ENCODE peak calls at places on chromosomes 12 and 14, in seven cellular contexts. W is lower leg skin; J is CD4-positive, alpha-beta T cell; N is activated naive CD4-positive, alpha-beta T cell treated with Interleukin-2 at 50 U/mL for 16 hours; X is KBM-7; L is NCI-H446; P is EL. F is an unnamed sample.
A peak's percentile ranks its signal among the peaks of the same experiment; 100 is the strongest.

GRCh38 chr14:35292770-35293561 is 784 bp downstream of the PSMA6 start:
- DNase-seq in P (no peak), X (no peak), N (no peak), W (no peak), J (no peak), L (no peak), F (no peak)

GRCh38 chr12:22738945-22739344 is 114.0 kb downstream of the ETNK1 start:
- DNase-seq in P (peak; percentile 63), X (no peak), J (no peak), W (no peak), N (no peak), L (no peak), F (peak; percentile 92)

GRCh38 chr12:57726884-57727757 is 11.4 kb downstream of the AGAP2 start:
- DNase-seq in N (no peak), J (no peak), P (no peak), L (no peak), W (peak; percentile 88), X (no peak), F (no peak)

GRCh38 chr14:81031488-81031887 is 76.1 kb downstream of the TSHR start:
- DNase-seq in N (no peak), J (no peak), X (no peak), L (no peak), P (no peak), W (no peak), F (no peak)

GRCh38 chr12:132561784-132562156 is 48.6 kb downstream of the LRCOL1 start:
- DNase-seq in L (no peak), W (no peak), X (peak; percentile 42), P (no peak), J (no peak), N (peak; percentile 8), F (no peak)

GRCh38 chr12:124567035-124567672 is at the start of gene NCOR2:
- DNase-seq in N (peak; percentile 61), X (no peak), W (no peak), L (no peak), J (peak; percentile 50), P (peak; percentile 42), F (peak; percentile 12)

GRCh38 chr12:76337583-76337982 is 10.6 kb downstream of the BBS10 start:
- DNase-seq in L (no peak), P (peak; percentile 79), J (no peak), W (no peak), N (no peak), X (no peak), F (peak; percentile 69)

GRCh38 chr14:24132976-24133375 is 2.5 kb downstream of the FITM1 start:
- DNase-seq in W (no peak), X (no peak), J (no peak), P (no peak), L (no peak), N (no peak), F (no peak)

GRCh38 chr14:84343637-84344036 is 1186.3 kb upstream of the FLRT2 start:
- DNase-seq in P (no peak), L (no peak), J (no peak), X (no peak), N (no peak), W (no peak), F (peak; percentile 7)

GRCh38 chr12:51434305-51434704 is 9.7 kb downstream of the SLC4A8 start:
- DNase-seq in P (no peak), W (no peak), L (no peak), J (no peak), N (no peak), X (no peak), F (no peak)

GRCh38 chr14:23066855-23067744 is 9.8 kb upstream of the CDH24 start:
- DNase-seq in J (no peak), P (no peak), N (no peak), X (no peak), W (no peak), L (no peak), F (no peak)

GRCh38 chr14:32203928-32204357 is 874 bp upstream of the RNU6-8 start:
- DNase-seq in W (no peak), J (no peak), P (no peak), L (peak; percentile 43), X (no peak), N (peak; percentile 14), F (no peak)

GRCh38 chr12:110279976-110280783 is 867 bp upstream of the ATP2A2 start:
- DNase-seq in N (peak; percentile 66), L (no peak), X (no peak), W (peak; percentile 86), P (no peak), J (peak; percentile 50), F (peak; percentile 48)

GRCh38 chr12:1932264-1932777 is 13.9 kb upstream of the CACNA2D4 start:
- DNase-seq in X (peak; percentile 78), L (peak; percentile 93), J (no peak), W (peak; percentile 84), P (no peak), N (no peak), F (no peak)

GRCh38 chr12:55716582-55717396 is 943 bp downstream of the BLOC1S1 start:
- DNase-seq in J (no peak), N (no peak), L (peak; percentile 84), X (no peak), P (peak; percentile 64), W (no peak), F (peak; percentile 32)

GRCh38 chr14:55398679-55399078 is 13.0 kb downstream of the ATG14 start:
- DNase-seq in W (no peak), L (no peak), P (peak; percentile 96), N (no peak), J (no peak), X (no peak), F (peak; percentile 98)

GRCh38 chr12:123398918-123399617 is 15.1 kb downstream of the KMT5A start:
- DNase-seq in L (peak; percentile 90), X (no peak), W (peak; percentile 85), P (no peak), N (no peak), J (no peak), F (no peak)

GRCh38 chr14:85565862-85566296 is 35.9 kb downstream of the FLRT2 start:
- DNase-seq in L (no peak), J (no peak), W (no peak), N (no peak), P (peak; percentile 60), X (no peak), F (peak; percentile 65)

GRCh38 chr14:96145116-96145864 is 59.3 kb upstream of the BDKRB2 start:
- DNase-seq in W (no peak), L (no peak), N (no peak), J (no peak), X (no peak), P (peak; percentile 86), F (peak; percentile 84)

GRCh38 chr12:109310247-109311125 is 1.4 kb upstream of the FOXN4 start:
- DNase-seq in L (no peak), P (no peak), N (peak; percentile 9), W (peak; percentile 84), X (no peak), J (no peak), F (no peak)

GRCh38 chr12:51832708-51833107 is 15.8 kb downstream of the FIGNL2 start:
- DNase-seq in X (peak; percentile 78), W (no peak), J (no peak), P (no peak), N (no peak), L (no peak), F (no peak)

GRCh38 chr12:42568952-42569916 is 20.3 kb downstream of the PRICKLE1 start:
- DNase-seq in X (peak; percentile 66), L (peak; percentile 27), W (no peak), J (no peak), N (no peak), P (peak; percentile 63), F (peak; percentile 56)

GRCh38 chr12:101733166-101733565 is 6.1 kb downstream of the SYCP3 start:
- DNase-seq in N (no peak), P (no peak), J (no peak), X (no peak), L (no peak), W (no peak), F (no peak)

GRCh38 chr12:12224240-12224940 is 42.5 kb downstream of the LRP6 start:
- DNase-seq in W (no peak), J (no peak), P (peak; percentile 40), X (no peak), N (no peak), L (no peak), F (no peak)

GRCh38 chr12:62653740-62654139 is 187.1 kb downstream of the MON2 start:
- DNase-seq in X (no peak), P (no peak), W (no peak), L (no peak), N (no peak), J (no peak), F (no peak)

F was measured in HCEC 1CT.